ENCODE peak calls at places on chromosomes 12 and 14, in ten cellular contexts. R is COR-L47; P is effector memory CD8-positive, alpha-beta T cell; H is GM04504; T is M059J; X is AG09319; I is NT2/D1; A is NCI-H748 treated with DMSO at 0.1 percent for 48 hours; U is memory B cell; O is pancreas. F is an unnamed sample.

GRCh38 chr14:101873401-101873800 is 91.0 kb upstream of the DYNC1H1 start:
- DNase-seq in R (no peak), P (no peak), H (no peak), T (no peak), X (no peak), I (no peak), A (no peak), U (no peak), O (no peak), F (no peak)

GRCh38 chr12:123367511-123367910 is 2.9 kb upstream of the SBNO1 start:
- DNase-seq in R (no peak), P (no peak), H (no peak), T (peak), X (no peak), I (no peak), A (no peak), U (no peak), O (no peak), F (no peak)

GRCh38 chr14:34629657-34630529 is at the start of gene SNX6:
- DNase-seq in R (peak), P (peak), H (peak), T (peak), X (peak), I (peak), A (peak), U (peak), O (peak), F (no peak)

GRCh38 chr12:92810370-92810769 is 107.6 kb downstream of the PLEKHG7 start:
- DNase-seq in R (no peak), P (no peak), H (no peak), T (no peak), X (no peak), I (no peak), A (no peak), U (no peak), O (no peak), F (no peak)

GRCh38 chr12:114691810-114692557 is 8.0 kb upstream of the TBX3 start:
- DNase-seq in R (no peak), P (no peak), H (no peak), T (no peak), X (no peak), I (no peak), A (no peak), U (no peak), O (no peak), F (no peak)

GRCh38 chr12:48197549-48197966 is 5.5 kb downstream of the OR10AD1 start:
- DNase-seq in R (no peak), P (peak), H (no peak), T (peak), X (no peak), I (no peak), A (peak), U (no peak), O (no peak), F (no peak)

GRCh38 chr12:47034661-47035060 is 44.8 kb upstream of the PCED1B start:
- DNase-seq in R (no peak), P (no peak), H (no peak), T (peak), X (no peak), I (no peak), A (no peak), U (no peak), O (no peak), F (no peak)

GRCh38 chr12:3154006-3154405 is 76.8 kb downstream of the TSPAN9 start:
- DNase-seq in R (no peak), P (no peak), H (no peak), T (no peak), X (no peak), I (no peak), A (no peak), U (no peak), O (no peak), F (no peak)

GRCh38 chr14:31717294-31718085 is 156.3 kb downstream of the NUBPL start:
- DNase-seq in R (no peak), P (no peak), H (no peak), T (no peak), X (no peak), I (no peak), A (no peak), U (no peak), O (no peak), F (no peak)

GRCh38 chr12:113749433-113749815 is 216.7 kb downstream of the RBM19 start:
- DNase-seq in R (no peak), P (no peak), H (no peak), T (no peak), X (no peak), I (no peak), A (no peak), U (no peak), O (no peak), F (no peak)

GRCh38 chr14:102761206-102761605 is 16.0 kb upstream of the TRAF3 start:
- DNase-seq in R (no peak), P (no peak), H (no peak), T (no peak), X (no peak), I (no peak), A (no peak), U (no peak), O (no peak), F (no peak)

GRCh38 chr12:2239376-2240010 is 186.7 kb downstream of the CACNA1C start:
- DNase-seq in R (no peak), P (no peak), H (no peak), T (no peak), X (no peak), I (no peak), A (no peak), U (no peak), O (no peak), F (no peak)

GRCh38 chr12:101045486-101046474 is 164.3 kb downstream of the SLC5A8 start:
- DNase-seq in R (no peak), P (no peak), H (no peak), T (no peak), X (peak), I (no peak), A (no peak), U (no peak), O (peak), F (no peak)

GRCh38 chr14:73754911-73755360 is 40.8 kb upstream of the PNMA1 start:
- DNase-seq in R (no peak), P (no peak), H (peak), T (peak), X (no peak), I (no peak), A (no peak), U (no peak), O (no peak), F (no peak)

GRCh38 chr12:4346931-4347330 is 25.9 kb downstream of the TIGAR start:
- DNase-seq in R (no peak), P (no peak), H (no peak), T (no peak), X (no peak), I (no peak), A (peak), U (no peak), O (no peak), F (no peak)

GRCh38 chr12:50477241-50477832 is 27.4 kb upstream of the DIP2B start:
- DNase-seq in R (no peak), P (no peak), H (no peak), T (no peak), X (no peak), I (no peak), A (no peak), U (no peak), O (no peak), F (no peak)

GRCh38 chr14:32142754-32143437 is 58.9 kb upstream of the RNU6-7 start:
- DNase-seq in R (no peak), P (no peak), H (no peak), T (no peak), X (no peak), I (no peak), A (no peak), U (no peak), O (no peak), F (no peak)

GRCh38 chr12:49496417-49497360 is 42.1 kb upstream of the KCNH3 start:
- DNase-seq in R (no peak), P (no peak), H (no peak), T (no peak), X (no peak), I (no peak), A (no peak), U (no peak), O (no peak), F (no peak)

GRCh38 chr14:99568567-99569560 is 35.1 kb downstream of the CCDC85C start:
- DNase-seq in R (peak), P (no peak), H (no peak), T (peak), X (no peak), I (no peak), A (peak), U (no peak), O (no peak), F (no peak)

GRCh38 chr12:122182887-122183587 is at the start of gene LRRC43:
- DNase-seq in R (no peak), P (no peak), H (no peak), T (peak), X (no peak), I (no peak), A (peak), U (peak), O (peak), F (no peak)

GRCh38 chr12:27549801-27550652 is 26.0 kb downstream of the PPFIBP1 start:
- DNase-seq in R (peak), P (no peak), H (peak), T (peak), X (peak), I (peak), A (no peak), U (no peak), O (peak), F (peak)

GRCh38 chr12:89453579-89453978 is 71.0 kb downstream of the GALNT4 start:
- DNase-seq in R (no peak), P (no peak), H (peak), T (peak), X (peak), I (no peak), A (no peak), U (no peak), O (no peak), F (peak)

GRCh38 chr14:95699397-95699796 is 13.2 kb downstream of the TCL1B start:
- DNase-seq in R (no peak), P (no peak), H (no peak), T (no peak), X (no peak), I (no peak), A (no peak), U (no peak), O (no peak), F (no peak)

GRCh38 chr14:96634896-96635295 is 132.7 kb downstream of the PAPOLA start:
- DNase-seq in R (no peak), P (no peak), H (no peak), T (peak), X (no peak), I (no peak), A (no peak), U (no peak), O (no peak), F (no peak)

GRCh38 chr14:90426663-90427062 is 29.8 kb downstream of the CALM1 start:
- DNase-seq in R (peak), P (no peak), H (no peak), T (no peak), X (no peak), I (no peak), A (no peak), U (no peak), O (no peak), F (no peak)

GRCh38 chr14:65239143-65239672 is 136.9 kb upstream of the MAX start:
- DNase-seq in R (no peak), P (no peak), H (peak), T (peak), X (no peak), I (no peak), A (no peak), U (no peak), O (no peak), F (no peak)

GRCh38 chr14:65565948-65566347 is 153.4 kb downstream of the FUT8 start:
- DNase-seq in R (no peak), P (no peak), H (no peak), T (peak), X (no peak), I (no peak), A (no peak), U (no peak), O (no peak), F (no peak)

GRCh38 chr14:44564908-44565307 is 57.8 kb upstream of the FSCB start:
- DNase-seq in R (no peak), P (no peak), H (no peak), T (no peak), X (no peak), I (no peak), A (no peak), U (no peak), O (no peak), F (peak)

GRCh38 chr14:32077081-32078029 is at the start of gene ARHGAP5:
- DNase-seq in R (peak), P (peak), H (peak), T (peak), X (no peak), I (no peak), A (peak), U (peak), O (peak), F (no peak)